ENCODE peak calls at places on chromosomes 7 and 10, in five cellular contexts. M is CD8-positive, alpha-beta T cell; H is right atrium auricular region; D is CD4-positive, alpha-beta T cell; C is HL-60. A is an unnamed sample. For H3K27me3, the result is how much of the 10 kb centered on the place peaks cover.

GRCh38 chr7:2944729-2945128 is 98.9 kb downstream of the CARD11 start:
- DNase-seq in M (no peak), H (no peak), D (no peak), C (no peak), A (no peak)

GRCh38 chr10:86481761-86482160 is 39.8 kb downstream of the WAPL start:
- DNase-seq in D (no peak), H (no peak), C (no peak), M (no peak), A (no peak)

GRCh38 chr10:95550073-95550672 is 11.0 kb downstream of the SORBS1 start:
- DNase-seq in M (no peak), H (no peak), D (no peak), C (no peak), A (no peak)

GRCh38 chr10:123967626-123968243 is 76.1 kb upstream of the CPXM2 start:
- DNase-seq in H (peak), C (peak), M (no peak), D (no peak), A (peak)

GRCh38 chr7:3880221-3880935 is 579.3 kb downstream of the SDK1 start:
- DNase-seq in M (no peak), D (no peak), H (no peak), C (no peak), A (no peak)

GRCh38 chr7:98565114-98565513 is 52.0 kb upstream of the NPTX2 start:
- DNase-seq in C (no peak), M (no peak), D (no peak), H (no peak), A (no peak)

GRCh38 chr7:90988996-90989765 is 275.1 kb upstream of the FZD1 start:
- DNase-seq in M (no peak), C (no peak), D (no peak), H (no peak), A (no peak)

GRCh38 chr10:113646337-113647201 is 17.3 kb downstream of the NRAP start:
- DNase-seq in D (no peak), C (no peak), H (no peak), M (no peak), A (no peak)

GRCh38 chr10:17199351-17199804 is 2.1 kb downstream of the TRDMT1 start:
- DNase-seq in M (no peak), D (no peak), H (no peak), C (no peak), A (no peak)

GRCh38 chr7:106140406-106141173 is 28.5 kb upstream of the SYPL1 start:
- DNase-seq in D (no peak), C (no peak), H (no peak), M (no peak), A (no peak)

GRCh38 chr7:23100697-23101096 is 4.9 kb upstream of the KLHL7 start:
- DNase-seq in M (no peak), D (no peak), C (peak), H (no peak), A (no peak)

GRCh38 chr10:21705828-21706176 is 171.8 kb downstream of the MLLT10 start:
- DNase-seq in C (no peak), M (no peak), D (no peak), H (no peak), A (no peak)

GRCh38 chr7:44212018-44212417 is 11.2 kb downstream of the YKT6 start:
- DNase-seq in H (no peak), M (no peak), D (no peak), C (no peak), A (no peak)

GRCh38 chr10:108112218-108112617 is 947.7 kb upstream of the SORCS1 start:
- DNase-seq in H (no peak), C (no peak), D (no peak), M (no peak), A (no peak)

GRCh38 chr10:110361800-110362456 is 57.2 kb upstream of the SMNDC1 start:
- DNase-seq in H (no peak), D (no peak), M (no peak), C (no peak), A (no peak)

GRCh38 chr10:62183857-62184805 is 84.5 kb downstream of the RTKN2 start:
- DNase-seq in H (no peak), D (no peak), M (no peak), C (no peak), A (no peak)

GRCh38 chr10:75294866-75295692 is 59.3 kb upstream of the COMTD1 start:
- DNase-seq in D (peak), C (peak), H (peak), M (peak), A (peak)

GRCh38 chr10:29470843-29471482 is 163.8 kb downstream of the SVIL start:
- DNase-seq in C (no peak), D (no peak), M (no peak), H (no peak), A (no peak)

GRCh38 chr7:19442016-19442785 is 266.6 kb downstream of the POLR1F start:
- DNase-seq in M (no peak), D (no peak), C (no peak), H (no peak), A (no peak)

GRCh38 chr10:130709415-130709814 is 573.2 kb downstream of the GLRX3 start:
- DNase-seq in C (no peak), M (no peak), H (no peak), D (no peak), A (no peak)

GRCh38 chr10:92857904-92858514 is 9.7 kb downstream of the EXOC6 start:
- DNase-seq in C (no peak), D (no peak), H (no peak), M (no peak), A (no peak)

GRCh38 chr7:149799397-149800168 is 26.2 kb upstream of the ZNF467 start:
- DNase-seq in H (no peak), M (peak), D (peak), C (peak), A (no peak)

GRCh38 chr10:78986419-78986818 is 82.3 kb upstream of the ZMIZ1 start:
- DNase-seq in M (no peak), C (no peak), H (no peak), D (no peak), A (no peak)

GRCh38 chr10:89206402-89207180 is 526 bp downstream of the CH25H start:
- DNase-seq in D (peak), M (peak), H (peak), C (no peak), A (peak)

GRCh38 chr10:101560293-101561067 is 27.6 kb downstream of the POLL start:
- DNase-seq in C (no peak), D (no peak), M (no peak), H (peak), A (peak)

GRCh38 chr7:74511360-74511759 is 57.7 kb downstream of the GTF2IRD1 start:
- DNase-seq in H (no peak), C (no peak), D (no peak), M (no peak), A (no peak)

GRCh38 chr7:74514131-74514591 is 60.5 kb downstream of the GTF2IRD1 start:
- DNase-seq in D (no peak), C (no peak), H (no peak), M (no peak), A (peak)

GRCh38 chr7:74515276-74515675 is 61.6 kb downstream of the GTF2IRD1 start:
- DNase-seq in C (no peak), H (no peak), M (no peak), D (no peak), A (no peak)

GRCh38 chr7:74516214-74516613 is 62.5 kb downstream of the GTF2IRD1 start:
- DNase-seq in M (no peak), H (no peak), C (no peak), D (no peak), A (no peak)

DNA sequence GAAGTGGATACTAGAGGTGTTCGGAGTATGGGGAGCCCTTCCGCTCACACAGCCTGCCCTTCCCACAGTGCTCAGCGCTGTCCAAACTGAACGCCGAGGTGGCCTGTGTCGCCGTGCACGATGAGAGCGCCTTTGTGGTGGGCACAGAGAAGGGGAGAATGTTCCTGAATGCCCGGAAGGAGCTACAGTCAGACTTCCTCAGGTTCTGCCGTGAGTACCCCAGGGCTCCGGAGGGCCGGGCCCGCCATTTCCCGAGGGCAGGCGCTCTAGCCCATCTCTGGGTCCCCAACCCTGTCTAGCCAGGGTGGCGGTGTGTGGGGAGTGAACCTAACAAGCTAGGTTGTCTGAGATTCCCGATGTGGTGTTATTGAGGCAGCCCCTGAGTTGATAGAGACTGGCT is 59.1 kb downstream of the GTF2IRD1 start:
- DNase-seq in C (no peak), D (no peak), M (no peak), H (no peak), A (no peak)
- H3K27me3 ChIP-seq in C (under half), D (under half), M (under half), H (under half), A (under half)

GRCh38 chr10:77970869-77971803 is 44.6 kb upstream of the DLG5 start:
- DNase-seq in D (no peak), M (no peak), C (peak), H (peak), A (no peak)
- H3K27ac ChIP-seq in D (no peak), M (no peak), C (peak), H (peak), A (peak)

GRCh38 chr10:4170633-4171314 is 385.8 kb upstream of the KLF6 start:
- DNase-seq in C (no peak), D (no peak), H (no peak), M (no peak), A (no peak)

GRCh38 chr10:4170181-4170580 is 385.2 kb upstream of the KLF6 start:
- DNase-seq in M (no peak), H (no peak), C (no peak), D (no peak), A (no peak)

GRCh38 chr10:4177826-4178225 is 392.8 kb upstream of the KLF6 start:
- DNase-seq in M (no peak), C (no peak), D (no peak), H (no peak), A (no peak)

GRCh38 chr10:4176500-4177281 is 391.7 kb upstream of the KLF6 start:
- DNase-seq in C (no peak), M (no peak), D (no peak), H (no peak), A (no peak)

DNA sequence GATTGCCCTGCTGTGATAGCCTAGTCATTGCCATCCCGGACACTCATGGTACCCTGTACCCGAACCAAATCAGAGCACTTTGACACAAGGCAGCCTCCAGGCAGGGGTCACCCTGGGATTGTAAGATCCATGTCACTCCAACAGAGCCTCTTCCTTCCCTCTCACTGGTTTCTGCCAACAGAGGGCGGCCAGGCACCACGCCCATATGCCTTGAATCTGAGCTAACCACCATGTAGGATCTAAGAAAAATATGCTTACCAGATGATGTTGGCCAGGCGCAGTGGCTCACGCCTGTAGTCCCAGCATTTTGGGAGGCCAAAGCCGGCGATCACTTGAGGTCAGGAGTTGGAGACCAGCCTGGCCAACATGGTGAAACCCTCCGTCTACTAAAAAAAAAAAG is 389.2 kb upstream of the KLF6 start:
- DNase-seq in C (no peak), D (no peak), M (no peak), H (no peak), A (peak)
- TF ChIP-seq CTCF in C (no peak), D (no peak), M (no peak), H (no peak), A (no peak)

DNA sequence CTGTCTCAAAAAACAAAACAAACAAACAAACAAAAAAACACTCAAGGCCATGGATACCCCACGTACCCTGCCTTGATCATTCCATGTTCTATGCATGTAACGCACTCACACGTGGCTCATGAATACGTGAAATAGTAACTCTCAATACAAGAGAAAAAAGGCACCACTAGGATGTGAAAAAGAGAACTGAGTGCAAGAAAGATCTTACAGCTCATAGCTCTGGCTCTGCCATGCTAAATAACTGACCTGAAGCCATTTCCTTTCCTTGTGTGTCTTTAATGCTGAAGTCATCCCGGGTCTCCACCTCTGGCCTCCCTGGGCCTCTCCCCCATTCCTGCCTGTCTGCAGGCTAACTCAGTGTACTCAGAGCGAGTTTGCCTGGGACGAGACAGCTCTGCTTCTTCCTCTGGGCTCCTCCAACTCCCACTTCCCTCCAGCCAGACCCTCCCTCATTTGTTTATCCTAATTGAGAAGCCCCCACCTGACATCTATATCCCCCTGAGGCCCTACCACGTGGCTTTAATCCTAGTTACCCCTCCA is 117.3 kb downstream of the PRPF18 start:
- DNase-seq in M (no peak), D (no peak), H (no peak), C (no peak), A (no peak)
- H3K27me3 ChIP-seq in M (under half), D (under half), H (under half), C (under half), A (under half)

GRCh38 chr7:116269466-116269865 is 59.1 kb downstream of the TES start:
- DNase-seq in H (no peak), D (no peak), C (no peak), M (no peak), A (no peak)
- H3K27ac ChIP-seq in H (no peak), D (no peak), C (no peak), M (no peak), A (no peak)

GRCh38 chr7:8532116-8532515 is 98.7 kb downstream of the NXPH1 start:
- DNase-seq in H (no peak), C (no peak), M (no peak), D (no peak), A (no peak)
- TF ChIP-seq CTCF in H (no peak), C (no peak), M (no peak), D (no peak), A (no peak)

GRCh38 chr7:140738280-140738679 is 41.8 kb downstream of the NDUFB2 start:
- DNase-seq in M (no peak), H (no peak), C (no peak), D (no peak), A (no peak)

GRCh38 chr7:140732436-140732835 is 35.9 kb downstream of the NDUFB2 start:
- DNase-seq in D (no peak), M (no peak), H (no peak), C (no peak), A (no peak)

GRCh38 chr7:140734096-140734495 is 37.6 kb downstream of the NDUFB2 start:
- DNase-seq in D (no peak), C (no peak), M (no peak), H (no peak), A (no peak)

DNA sequence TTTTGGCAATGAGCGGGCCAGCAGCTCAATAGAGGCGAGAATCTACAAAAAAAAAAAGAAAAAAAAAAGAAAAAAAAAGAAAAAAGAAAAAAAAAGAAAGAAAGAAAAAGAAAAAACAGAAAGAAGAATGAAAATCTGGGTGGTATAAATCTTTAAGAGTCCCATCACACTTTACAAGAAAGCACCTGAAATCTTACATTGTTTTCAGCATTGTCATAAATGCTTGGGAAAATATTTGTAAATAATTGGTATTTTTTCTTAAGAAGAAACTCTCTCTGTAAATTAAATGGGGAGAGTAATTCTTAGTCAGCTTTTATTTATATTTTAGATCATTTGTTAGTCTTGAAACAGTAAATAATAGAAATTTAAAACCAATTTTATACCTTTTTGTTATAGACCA is 38.2 kb downstream of the NDUFB2 start:
- DNase-seq in M (no peak), C (no peak), D (no peak), H (no peak), A (no peak)
- H3K27me3 ChIP-seq in M (under half), C (under half), D (under half), H (under half), A (under half)

DNA sequence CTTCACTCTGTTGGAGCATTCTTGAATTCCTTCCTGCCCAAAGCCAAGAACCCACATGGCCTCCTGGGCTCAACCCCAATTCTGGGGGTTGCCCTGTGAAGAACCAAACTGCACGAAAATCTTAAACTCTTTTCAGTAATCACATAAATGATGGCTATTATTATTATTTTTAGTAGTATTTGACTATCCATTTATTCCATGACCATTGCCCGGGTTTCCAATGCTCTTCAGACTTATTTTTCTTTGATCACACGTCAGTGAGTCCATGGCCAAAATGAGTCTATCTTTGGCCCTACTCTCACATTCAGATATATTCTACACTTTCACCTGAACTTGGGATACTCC is 185.9 kb downstream of the AVL9 start:
- DNase-seq in C (no peak), D (no peak), M (no peak), H (no peak), A (no peak)
- H3K27ac ChIP-seq in C (no peak), D (no peak), M (no peak), H (no peak), A (no peak)

GRCh38 chr7:75994388-75995051 is at the start of gene TMEM120A:
- DNase-seq in C (peak), H (peak), D (peak), M (peak), A (peak)
- TF ChIP-seq CTCF in C (no peak), H (no peak), D (peak), M (no peak), A (peak)

GRCh38 chr10:117550599-117551321 is 8.2 kb downstream of the EMX2 start:
- DNase-seq in H (no peak), M (no peak), C (no peak), D (no peak), A (no peak)

GRCh38 chr10:117547301-117548153 is 5.0 kb downstream of the EMX2 start:
- DNase-seq in H (no peak), M (no peak), D (no peak), C (no peak), A (no peak)

GRCh38 chr10:117548191-117548668 is 5.7 kb downstream of the EMX2 start:
- DNase-seq in C (no peak), D (no peak), M (no peak), H (no peak), A (no peak)

GRCh38 chr10:117550042-117550441 is 7.5 kb downstream of the EMX2 start:
- DNase-seq in D (no peak), H (no peak), C (no peak), M (no peak), A (no peak)

DNA sequence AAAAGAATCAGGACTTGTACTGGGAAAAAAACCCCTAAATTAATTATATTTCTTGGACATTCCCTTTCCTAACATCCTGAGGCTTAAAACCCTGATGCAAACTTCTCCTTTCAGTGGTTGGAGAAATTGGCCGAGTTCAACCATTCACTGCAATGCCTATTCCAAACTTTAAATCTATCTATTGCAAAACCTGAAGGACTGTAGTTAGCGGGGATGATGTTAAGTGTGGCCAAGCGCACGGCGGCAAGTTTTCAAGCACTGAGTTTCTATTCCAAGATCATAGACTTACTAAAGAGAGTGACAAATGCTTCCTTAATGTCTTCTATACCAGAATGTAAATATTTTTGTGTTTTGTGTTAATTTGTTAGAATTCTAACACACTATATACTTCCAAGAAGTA is 6.6 kb downstream of the EMX2 start:
- DNase-seq in C (no peak), M (no peak), D (no peak), H (no peak), A (no peak)
- H3K27me3 ChIP-seq in C (half or more), M (under half), D (half or more), H (under half), A (half or more)